ENCODE peak calls at places on chromosomes 3 and 15, in five cellular contexts. P, E, Q, X and H are unnamed samples.

GRCh38 chr3:47685037-47685436 is 96.7 kb downstream of the SMARCC1 start:
- DNase-seq in Q (no peak), E (no peak), P (no peak), X (no peak), H (no peak)

GRCh38 chr3:141914311-141914710 is 37.9 kb downstream of the ATP1B3 start:
- DNase-seq in X (no peak), E (no peak), P (no peak), Q (no peak), H (peak)

GRCh38 chr15:87349181-87349580 is 907.4 kb downstream of the NTRK3 start:
- DNase-seq in Q (no peak), E (no peak), X (no peak), P (no peak), H (peak)

GRCh38 chr15:59556405-59556804 is 55.2 kb upstream of the GCNT3 start:
- DNase-seq in E (no peak), P (no peak), Q (no peak), X (no peak), H (no peak)

GRCh38 chr3:37338500-37338899 is 164.1 kb upstream of the LRRFIP2 start:
- DNase-seq in X (no peak), Q (no peak), E (no peak), P (no peak), H (no peak)

GRCh38 chr3:33746412-33747116 is 28.5 kb upstream of the CLASP2 start:
- DNase-seq in P (no peak), X (no peak), E (no peak), Q (no peak), H (no peak)

GRCh38 chr3:81743096-81744025 is 18.1 kb downstream of the GBE1 start:
- DNase-seq in X (no peak), E (no peak), P (no peak), Q (no peak), H (no peak)

GRCh38 chr3:197125601-197126000 is 96.0 kb upstream of the MELTF start:
- DNase-seq in X (no peak), P (no peak), E (no peak), Q (no peak), H (no peak)

GRCh38 chr15:78370013-78370412 is 29.9 kb downstream of the CRABP1 start:
- DNase-seq in Q (no peak), P (no peak), E (peak), X (no peak), H (no peak)

GRCh38 chr3:105836533-105836932 is 32.3 kb downstream of the CBLB start:
- DNase-seq in Q (no peak), E (no peak), P (no peak), X (no peak), H (peak)

GRCh38 chr3:160860346-160860745 is 104.3 kb downstream of the PPM1L start:
- DNase-seq in Q (no peak), E (no peak), P (no peak), X (no peak), H (no peak)

GRCh38 chr3:128307029-128307633 is 153.8 kb downstream of the EEFSEC start:
- DNase-seq in E (no peak), P (no peak), Q (no peak), X (no peak), H (peak)

GRCh38 chr15:72599855-72600464 is 54.5 kb upstream of the GOLGA6B start:
- DNase-seq in E (no peak), P (no peak), Q (no peak), X (no peak), H (peak)

GRCh38 chr3:194682189-194682588 is 3.5 kb upstream of the FAM43A start:
- DNase-seq in E (no peak), Q (no peak), X (no peak), P (no peak), H (no peak)

GRCh38 chr15:98983333-98983732 is 24.3 kb downstream of the PGPEP1L start:
- DNase-seq in X (no peak), P (no peak), E (peak), Q (no peak), H (no peak)

GRCh38 chr3:107704477-107704876 is 181.7 kb downstream of the BBX start:
- DNase-seq in E (no peak), P (no peak), Q (no peak), X (no peak), H (no peak)

GRCh38 chr3:196287066-196287404 is 491 bp downstream of the PCYT1A start:
- DNase-seq in X (no peak), E (peak), Q (no peak), P (no peak), H (peak)

GRCh38 chr3:196327405-196327804 is 9.4 kb upstream of the DYNLT2B start:
- DNase-seq in Q (no peak), E (no peak), X (no peak), P (no peak), H (no peak)

GRCh38 chr3:105944721-105945120 is 75.9 kb upstream of the CBLB start:
- DNase-seq in Q (no peak), P (no peak), X (no peak), E (no peak), H (no peak)

GRCh38 chr3:187567741-187568140 is 102.5 kb downstream of the SST start:
- DNase-seq in P (no peak), Q (no peak), X (no peak), E (no peak), H (peak)

GRCh38 chr3:133269393-133269792 is 130.5 kb upstream of the BFSP2 start:
- DNase-seq in Q (no peak), P (no peak), X (no peak), E (no peak), H (no peak)

GRCh38 chr3:188202358-188203138 is 48.6 kb downstream of the LPP start:
- DNase-seq in X (no peak), P (no peak), E (no peak), Q (no peak), H (peak)

GRCh38 chr3:30655187-30655812 is 48.9 kb downstream of the TGFBR2 start:
- DNase-seq in P (no peak), X (no peak), Q (no peak), E (no peak), H (no peak)

GRCh38 chr15:64524778-64525177 is 64.4 kb downstream of the ZNF609 start:
- DNase-seq in E (no peak), P (no peak), Q (no peak), X (no peak), H (no peak)

GRCh38 chr3:152291238-152291637 is 22.5 kb downstream of the MBNL1 start:
- DNase-seq in E (no peak), Q (no peak), P (no peak), X (no peak), H (no peak)

GRCh38 chr3:5275529-5275928 is 88.0 kb downstream of the EDEM1 start:
- DNase-seq in E (no peak), P (no peak), Q (no peak), X (no peak), H (no peak)

GRCh38 chr15:40368701-40369473 is 10.9 kb downstream of the DISP2 start:
- DNase-seq in X (no peak), P (no peak), Q (no peak), E (peak), H (no peak)